ENCODE peak calls at places on chromosome 3, in five cellular contexts. T, O, Z, D and P are unnamed samples. For H3K36me3 and H3K4me1, the result is how much of the 10 kb centered on the place peaks cover.

GRCh38 chr3:65685621-65686020 is 353.1 kb downstream of the MAGI1 start:
- DNase-seq in O (no peak), D (peak), T (no peak), Z (no peak), P (no peak)

GRCh38 chr3:126406389-126407296 is 11.9 kb downstream of the CFAP100 start:
- DNase-seq in Z (no peak), D (no peak), T (no peak), O (no peak), P (no peak)

GRCh38 chr3:37753428-37753827 is 108.3 kb upstream of the CTDSPL start:
- DNase-seq in Z (no peak), D (no peak), O (no peak), T (no peak), P (no peak)

GRCh38 chr3:74897006-74897405 is 282.5 kb upstream of the CNTN3 start:
- DNase-seq in Z (no peak), D (no peak), T (no peak), O (no peak), P (no peak)

GRCh38 chr3:40118031-40118610 is 191.4 kb upstream of the EIF1B start:
- DNase-seq in D (no peak), Z (no peak), T (no peak), O (no peak), P (no peak)

GRCh38 chr3:150721285-150722130 is 17.8 kb upstream of the ERICH6 start:
- DNase-seq in T (no peak), Z (no peak), O (no peak), D (no peak), P (no peak)

GRCh38 chr3:195546130-195546560 is 3.0 kb upstream of the PPP1R2 start:
- DNase-seq in O (peak), T (no peak), D (no peak), Z (no peak), P (peak)

GRCh38 chr3:42688487-42689420 is 3.4 kb downstream of the KLHL40 start:
- DNase-seq in D (no peak), Z (peak), T (no peak), O (no peak), P (no peak)

GRCh38 chr3:55169608-55170010 is 241.8 kb upstream of the LRTM1 start:
- DNase-seq in T (no peak), D (no peak), O (no peak), Z (no peak), P (peak)

DNA sequence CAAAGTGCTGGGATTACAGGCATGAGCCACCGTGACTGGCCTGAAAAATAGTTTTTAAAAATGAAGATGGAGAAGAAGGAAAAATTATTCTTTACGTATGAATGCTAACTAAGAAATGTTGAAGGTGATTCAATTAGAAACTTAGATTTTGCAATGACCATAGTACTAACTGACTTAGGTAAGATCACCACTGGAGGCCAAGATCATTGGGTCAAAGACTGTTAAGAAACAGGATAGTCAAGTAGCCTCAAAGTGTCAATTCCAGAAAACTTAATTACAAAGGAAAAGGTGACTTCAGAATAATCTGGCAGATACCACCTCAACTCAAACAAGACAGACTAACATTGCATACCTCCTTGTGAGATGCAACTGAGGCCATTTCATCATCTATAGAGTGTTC is 119.3 kb downstream of the FRMD4B start:
- DNase-seq in O (no peak), T (no peak), D (no peak), Z (no peak), P (no peak)
- H3K36me3 ChIP-seq in O (under half), T (under half), D (under half), Z (under half), P (under half)

DNA sequence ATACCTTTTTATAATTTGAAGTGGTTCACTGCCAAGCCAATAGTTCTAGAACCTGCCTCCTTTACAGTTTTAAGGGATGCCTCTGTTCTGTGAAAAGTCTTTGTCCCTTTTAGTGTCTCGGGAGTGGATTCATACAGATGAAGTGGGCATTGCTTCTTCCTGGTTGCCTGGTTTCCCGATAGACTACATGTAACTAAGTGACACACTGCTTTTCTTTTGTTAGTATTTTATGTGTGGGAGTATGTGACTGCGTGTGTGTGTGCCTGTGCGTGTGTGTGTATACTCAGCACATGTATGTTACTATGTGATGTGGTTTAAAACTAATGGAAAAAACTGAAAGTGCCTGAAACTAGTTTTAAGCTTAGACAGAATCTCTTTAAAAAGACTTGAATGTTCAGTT is 21.0 kb downstream of the PSMD6 start:
- DNase-seq in T (no peak), Z (no peak), O (no peak), D (no peak), P (no peak)
- H3K4me1 ChIP-seq in T (under half), Z (under half), O (under half), D (under half), P (under half)

GRCh38 chr3:44861412-44862220 is at the start of gene TMEM42:
- DNase-seq in O (peak), D (peak), T (peak), Z (peak), P (peak)
- TF ChIP-seq CTCF in O (peak), D (no peak), T (no peak), Z (no peak), P (peak)

GRCh38 chr3:186784820-186785516 is 1.6 kb downstream of the EIF4A2 start:
- DNase-seq in D (no peak), T (no peak), Z (no peak), O (no peak), P (no peak)
- H3K36me3 ChIP-seq in D (under half), T (under half), Z (half or more), O (under half), P (under half)

GRCh38 chr3:99957086-99957821 is 139.6 kb downstream of the CMSS1 start:
- DNase-seq in D (no peak), T (no peak), O (no peak), Z (no peak), P (no peak)
- H3K4me1 ChIP-seq in D (under half), T (under half), O (under half), Z (under half), P (under half)

DNA sequence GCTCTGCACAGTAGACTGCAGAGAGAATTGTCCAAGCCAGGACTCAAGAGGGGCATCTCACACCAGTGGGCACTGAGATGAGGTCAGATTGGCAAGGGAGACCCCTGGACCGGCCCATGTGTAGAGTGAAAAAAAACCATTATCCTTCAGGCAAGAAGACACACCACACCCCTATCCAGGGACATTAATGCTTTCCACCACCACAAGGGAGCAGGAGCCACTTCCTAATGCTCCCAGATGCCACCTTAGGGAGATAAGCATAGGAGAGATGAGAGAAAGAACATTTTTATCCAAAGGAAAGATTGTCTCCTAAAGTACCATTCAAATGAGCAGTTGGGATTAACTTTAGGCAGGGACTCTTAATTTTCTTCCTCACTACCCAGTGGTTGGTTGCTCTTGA is 109.6 kb upstream of the PTX3 start:
- DNase-seq in T (no peak), O (no peak), D (no peak), Z (no peak), P (no peak)
- TF ChIP-seq CTCF in T (no peak), O (no peak), D (no peak), Z (no peak), P (no peak)

DNA sequence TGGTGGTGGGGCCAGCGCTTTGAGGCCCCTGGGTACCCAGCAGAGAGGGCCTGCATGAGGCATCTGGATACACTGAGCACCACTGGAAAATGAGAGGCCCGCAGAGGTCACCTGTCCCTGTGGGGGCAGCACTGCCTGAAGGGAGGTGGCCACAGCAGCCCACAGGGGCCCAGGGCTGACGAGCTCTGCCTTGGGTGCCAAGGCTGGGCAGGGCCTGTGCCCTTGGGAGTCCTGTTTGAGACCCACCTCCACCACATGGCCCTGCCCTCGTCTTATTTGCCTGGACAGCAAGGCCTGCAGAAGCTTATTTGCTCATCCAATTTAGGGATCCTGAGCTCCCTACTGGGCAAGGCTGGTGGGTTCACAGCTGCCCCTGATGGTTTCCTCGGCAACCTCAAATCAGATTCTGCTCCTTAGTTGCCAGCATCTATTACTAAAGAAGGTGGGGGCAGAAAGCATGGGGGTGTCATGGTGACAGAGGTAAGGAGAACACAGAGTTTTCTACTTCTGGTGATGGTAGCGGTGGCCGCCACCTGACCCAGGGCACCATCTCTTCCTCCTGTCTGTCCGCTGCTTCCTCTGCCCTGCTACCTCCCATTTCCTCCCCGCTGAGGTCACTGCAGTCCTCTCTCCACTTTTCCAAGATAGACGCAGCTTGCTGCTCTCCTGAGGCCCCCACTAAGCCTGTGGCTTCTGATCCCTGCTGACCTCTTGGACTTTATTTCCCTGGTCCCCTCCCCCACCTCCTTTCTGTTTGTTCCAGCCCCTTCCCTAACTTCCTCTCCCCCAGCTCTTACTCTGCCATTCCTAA is 62.9 kb downstream of the HMCES start:
- DNase-seq in D (no peak), O (no peak), Z (no peak), T (no peak), P (no peak)
- H3K36me3 ChIP-seq in D (under half), O (under half), Z (under half), T (under half), P (under half)

GRCh38 chr3:50321146-50321843 is 1.2 kb downstream of the HYAL2 start:
- DNase-seq in D (peak), T (peak), Z (peak), O (peak), P (peak)
- H3K4me1 ChIP-seq in D (half or more), T (half or more), Z (half or more), O (under half), P (half or more)

GRCh38 chr3:13461169-13462124 is 18.7 kb upstream of the HDAC11 start:
- DNase-seq in Z (peak), D (peak), T (peak), O (peak), P (no peak)
- TF ChIP-seq CTCF in Z (peak), D (peak), T (peak), O (peak), P (no peak)

GRCh38 chr3:183943739-183944138 is 59.1 kb upstream of the PARL start:
- DNase-seq in D (no peak), Z (no peak), T (no peak), O (no peak), P (no peak)
- H3K36me3 ChIP-seq in D (under half), Z (half or more), T (under half), O (under half), P (half or more)